ENCODE peak calls at places on chromosomes 4 and X, in four cellular contexts. M is BE2C, B is Caco-2, F is skeletal muscle cell. A is an unnamed sample.

GRCh38 chr4:25367004-25367621 is 9.9 kb upstream of the ANAPC4 start:
- DNase-seq in M (no peak), B (peak), F (no peak), A (peak)

GRCh38 chr4:123667496-123667895 is 270.9 kb downstream of the SPRY1 start:
- DNase-seq in F (peak), M (no peak), B (no peak), A (no peak)

GRCh38 chr4:170269950-170270349 is 180.2 kb upstream of the AADAT start:
- DNase-seq in F (no peak), M (no peak), B (no peak), A (no peak)

GRCh38 chr4:579543-580175 is 3.6 kb upstream of the TMEM271 start:
- DNase-seq in M (no peak), F (no peak), B (no peak), A (no peak)

GRCh38 chr4:16140520-16141249 is 56.9 kb upstream of the PROM1 start:
- DNase-seq in B (peak), M (no peak), F (peak), A (no peak)

GRCh38 chr4:101104264-101105052 is 242.9 kb downstream of the PPP3CA start:
- DNase-seq in F (no peak), M (no peak), B (no peak), A (peak)

GRCh38 chr4:85474818-85475630 is at the start of gene ARHGAP24:
- DNase-seq in F (peak), B (peak), M (peak), A (peak)

GRCh38 chr4:161629694-161630441 is 533.9 kb downstream of the FSTL5 start:
- DNase-seq in F (peak), M (no peak), B (no peak), A (no peak)

GRCh38 chrX:7139202-7140081 is 8.1 kb upstream of the STS start:
- DNase-seq in F (peak), B (no peak), M (no peak), A (no peak)

GRCh38 chr4:187555174-187555573 is 440.4 kb upstream of the ZFP42 start:
- DNase-seq in F (no peak), B (no peak), M (no peak), A (no peak)

GRCh38 chr4:70080205-70080604 is 30.0 kb downstream of the HTN1 start:
- DNase-seq in F (no peak), M (no peak), B (no peak), A (no peak)

GRCh38 chrX:96984538-96984937 is 100.8 kb downstream of the RPA4 start:
- DNase-seq in M (no peak), F (no peak), B (no peak), A (no peak)

GRCh38 chrX:35149517-35149916 is 206.9 kb downstream of the FAM47B start:
- DNase-seq in M (no peak), B (no peak), F (no peak), A (no peak)

GRCh38 chrX:72609313-72609712 is 36.7 kb upstream of the HDAC8 start:
- DNase-seq in B (no peak), M (no peak), F (no peak), A (no peak)

GRCh38 chr4:139007640-139008039 is 7.9 kb upstream of the NOCT start:
- DNase-seq in M (no peak), B (no peak), F (no peak), A (no peak)

GRCh38 chr4:3802571-3803474 is 36.6 kb downstream of the ADRA2C start:
- DNase-seq in B (no peak), M (no peak), F (no peak), A (no peak)

GRCh38 chr4:149523039-149523438 is 292.6 kb downstream of the IQCM start:
- DNase-seq in F (no peak), M (no peak), B (no peak), A (no peak)

GRCh38 chrX:14915596-14915995 is 42.4 kb downstream of the MOSPD2 start:
- DNase-seq in F (no peak), B (no peak), M (no peak), A (no peak)

GRCh38 chrX:39752820-39753219 is 344.9 kb downstream of the BCOR start:
- DNase-seq in F (no peak), B (no peak), M (peak), A (no peak)

GRCh38 chrX:2584659-2585470 is 84.1 kb upstream of the DHRSX start:
- DNase-seq in M (no peak), F (no peak), B (no peak), A (no peak)

GRCh38 chrX:100904433-100904832 is 24.3 kb downstream of the XKRX start:
- DNase-seq in M (no peak), F (no peak), B (no peak), A (no peak)

GRCh38 chrX:739611-740010 is 109.0 kb downstream of the SHOX start:
- DNase-seq in F (no peak), M (no peak), B (no peak), A (no peak)

GRCh38 chrX:47232803-47233332 is at the start of gene USP11:
- DNase-seq in M (peak), B (peak), F (no peak), A (peak)

GRCh38 chrX:47233333-47234113 is 714 bp downstream of the USP11 start:
- DNase-seq in B (peak), F (peak), M (peak), A (peak)

GRCh38 chrX:47235691-47236103 is 2.9 kb downstream of the USP11 start:
- DNase-seq in B (no peak), M (no peak), F (no peak), A (no peak)

GRCh38 chrX:47232197-47232802 is 509 bp upstream of the USP11 start:
- DNase-seq in M (no peak), B (peak), F (no peak), A (no peak)

DNA sequence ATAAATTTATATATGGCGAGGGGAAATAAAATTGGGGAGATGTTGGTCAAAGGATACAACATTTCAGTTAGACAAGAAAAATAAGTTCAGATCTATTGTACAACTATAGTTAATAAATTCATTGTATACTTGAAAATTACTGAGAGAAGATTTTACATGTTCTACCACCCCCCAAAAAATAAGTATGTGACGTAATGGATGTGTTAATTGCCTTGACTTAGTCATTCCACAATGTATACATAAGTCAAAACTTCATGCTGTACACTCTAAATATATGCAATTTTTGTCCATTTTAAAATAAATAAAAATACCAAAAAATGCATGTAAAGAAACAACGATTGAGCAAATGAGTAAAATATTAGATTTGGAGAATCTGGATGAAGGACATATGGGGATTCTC is 1.8 kb downstream of the USP11 start:
- DNase-seq in F (no peak), B (no peak), M (no peak), A (no peak)
- H3K4me3 ChIP-seq in F (peak), B (no peak), M (peak), A (peak)

DNA sequence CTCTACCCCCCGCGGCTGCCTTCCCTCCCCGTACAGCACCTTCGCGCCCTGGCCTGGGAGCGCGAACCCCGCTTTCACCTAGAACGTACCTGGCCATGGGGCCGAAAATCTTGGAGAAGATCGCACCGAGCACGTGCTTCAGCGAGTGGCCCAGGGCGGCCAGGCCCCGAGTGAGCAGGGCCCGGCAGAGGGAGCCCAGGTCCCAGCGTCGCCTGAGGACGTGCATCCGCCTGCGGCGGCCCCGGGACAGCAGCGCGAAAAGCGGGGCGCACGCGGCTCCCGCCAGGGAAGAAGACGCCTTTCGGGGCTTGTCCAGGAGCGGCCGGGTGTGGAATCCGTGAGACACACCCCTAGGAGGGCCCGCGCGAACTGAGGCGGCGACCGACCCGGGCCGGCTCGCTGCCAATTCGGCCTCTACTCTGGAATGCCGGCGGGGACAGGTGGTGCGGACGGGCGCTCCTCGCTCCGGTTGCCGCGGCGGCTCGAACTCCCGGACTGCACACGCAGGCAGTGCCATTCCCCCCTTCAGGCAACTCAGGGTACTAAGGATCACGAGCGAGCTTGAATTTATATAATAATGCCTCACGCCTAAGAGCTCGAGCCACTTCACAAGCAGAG is at the start of gene HS6ST2:
- DNase-seq in B (peak), F (no peak), M (peak), A (no peak)
- H3K4me3 ChIP-seq in B (peak), F (peak), M (peak), A (peak)

GRCh38 chr4:165330071-165330470 is 2.6 kb downstream of the MSMO1 start:
- DNase-seq in F (no peak), B (no peak), M (no peak), A (no peak)

GRCh38 chr4:165331316-165331715 is 3.8 kb downstream of the MSMO1 start:
- DNase-seq in M (no peak), B (no peak), F (no peak), A (peak)

GRCh38 chr4:165330666-165331065 is 3.2 kb downstream of the MSMO1 start:
- DNase-seq in F (no peak), M (no peak), B (no peak), A (no peak)

GRCh38 chr4:165332502-165332901 is 5.0 kb downstream of the MSMO1 start:
- DNase-seq in F (no peak), B (no peak), M (no peak), A (no peak)

DNA sequence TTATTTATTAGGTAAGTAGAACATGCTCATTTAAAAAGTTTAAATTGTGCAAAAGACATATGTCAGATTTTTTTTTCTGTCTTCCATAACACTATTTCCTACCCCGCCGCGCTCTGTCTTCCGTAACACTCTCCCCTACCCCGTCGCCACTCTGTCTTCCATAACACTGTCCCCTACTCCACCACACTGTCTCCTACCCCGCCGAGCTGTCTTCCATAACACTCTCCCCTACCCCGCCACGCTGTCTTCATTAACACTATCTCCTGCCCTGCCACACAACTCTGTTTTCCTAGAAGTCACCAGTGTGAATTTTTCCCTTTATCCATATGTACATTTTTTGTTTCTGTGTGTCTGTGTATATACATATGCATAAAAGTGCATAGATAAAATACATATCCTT is 4.4 kb downstream of the MSMO1 start:
- DNase-seq in B (no peak), M (no peak), F (no peak), A (no peak)
- H3K4me3 ChIP-seq in B (no peak), M (peak), F (peak), A (peak)

GRCh38 chr4:2402053-2402452 is 16.4 kb downstream of the ZFYVE28 start:
- DNase-seq in M (peak), B (no peak), F (no peak), A (peak)
- H3K4me3 ChIP-seq in M (peak), B (no peak), F (peak), A (no peak)

GRCh38 chr4:82268050-82268825 is 105.6 kb downstream of the HNRNPD start:
- DNase-seq in B (peak), F (peak), M (peak), A (peak)
- H3K4me3 ChIP-seq in B (no peak), F (no peak), M (no peak), A (no peak)

A was measured in HAP-1.